ENCODE peak calls at places on chromosomes 6 and 20, in six cellular contexts. One of them, this sample, is unnamed.
A peak's percentile ranks its signal among the peaks of the same experiment; 100 is the strongest.

GRCh38 chr20:20366551-20366895 is 1.4 kb upstream of the INSM1 start:
- DNase-seq in Daoy: no peak
- DNase-seq in stimulated activated CD4-positive, alpha-beta T cell treated with anti-CD3 and anti-CD28 coated beads, Interleukin-15, amount 100 ng/mL, for 1 hour: no peak
- DNase-seq in central memory CD4-positive, alpha-beta T cell: no peak
- DNase-seq in activated CD4-positive, alpha-beta memory T cell treated with anti-CD3 and anti-CD28 coated beads for 36 hours: no peak
- DNase-seq in ovary: no peak
- DNase-seq in this sample: no peak

GRCh38 chr6:106017454-106017853 is 68.7 kb upstream of the PRDM1 start:
- DNase-seq in central memory CD4-positive, alpha-beta T cell: no peak
- DNase-seq in activated CD4-positive, alpha-beta memory T cell treated with anti-CD3 and anti-CD28 coated beads for 36 hours: no peak
- DNase-seq in Daoy: no peak
- DNase-seq in stimulated activated CD4-positive, alpha-beta T cell treated with anti-CD3 and anti-CD28 coated beads, Interleukin-15, amount 100 ng/mL, for 1 hour: no peak
- DNase-seq in ovary: no peak
- DNase-seq in this sample: no peak

GRCh38 chr6:35258858-35259193 is 709 bp upstream of the ZNF76 start:
- DNase-seq in Daoy: no peak
- DNase-seq in central memory CD4-positive, alpha-beta T cell: no peak
- DNase-seq in ovary: no peak
- DNase-seq in stimulated activated CD4-positive, alpha-beta T cell treated with anti-CD3 and anti-CD28 coated beads, Interleukin-15, amount 100 ng/mL, for 1 hour: no peak
- DNase-seq in activated CD4-positive, alpha-beta memory T cell treated with anti-CD3 and anti-CD28 coated beads for 36 hours: no peak
- DNase-seq in this sample: no peak

GRCh38 chr6:63739094-63739687 is 103.6 kb downstream of the PHF3 start:
- DNase-seq in Daoy: no peak
- DNase-seq in ovary: no peak
- DNase-seq in central memory CD4-positive, alpha-beta T cell: no peak
- DNase-seq in stimulated activated CD4-positive, alpha-beta T cell treated with anti-CD3 and anti-CD28 coated beads, Interleukin-15, amount 100 ng/mL, for 1 hour: no peak
- DNase-seq in activated CD4-positive, alpha-beta memory T cell treated with anti-CD3 and anti-CD28 coated beads for 36 hours: no peak
- DNase-seq in this sample: no peak

GRCh38 chr20:41217422-41217821 is 80.1 kb downstream of the PLCG1 start:
- DNase-seq in central memory CD4-positive, alpha-beta T cell: no peak
- DNase-seq in ovary: no peak
- DNase-seq in Daoy: no peak
- DNase-seq in stimulated activated CD4-positive, alpha-beta T cell treated with anti-CD3 and anti-CD28 coated beads, Interleukin-15, amount 100 ng/mL, for 1 hour: no peak
- DNase-seq in activated CD4-positive, alpha-beta memory T cell treated with anti-CD3 and anti-CD28 coated beads for 36 hours: no peak
- DNase-seq in this sample: no peak

GRCh38 chr20:8693709-8694108 is 375.2 kb upstream of the PLCB4 start:
- DNase-seq in central memory CD4-positive, alpha-beta T cell: no peak
- DNase-seq in ovary: no peak
- DNase-seq in activated CD4-positive, alpha-beta memory T cell treated with anti-CD3 and anti-CD28 coated beads for 36 hours: no peak
- DNase-seq in Daoy: no peak
- DNase-seq in stimulated activated CD4-positive, alpha-beta T cell treated with anti-CD3 and anti-CD28 coated beads, Interleukin-15, amount 100 ng/mL, for 1 hour: no peak
- DNase-seq in this sample: no peak

GRCh38 chr20:4289875-4290274 is 274.5 kb upstream of the RNF24 start:
- DNase-seq in ovary: no peak
- DNase-seq in central memory CD4-positive, alpha-beta T cell: no peak
- DNase-seq in stimulated activated CD4-positive, alpha-beta T cell treated with anti-CD3 and anti-CD28 coated beads, Interleukin-15, amount 100 ng/mL, for 1 hour: no peak
- DNase-seq in Daoy: no peak
- DNase-seq in activated CD4-positive, alpha-beta memory T cell treated with anti-CD3 and anti-CD28 coated beads for 36 hours: no peak
- DNase-seq in this sample: no peak

GRCh38 chr6:169971951-169972651 is 220.7 kb downstream of the ERMARD start:
- DNase-seq in activated CD4-positive, alpha-beta memory T cell treated with anti-CD3 and anti-CD28 coated beads for 36 hours: no peak
- DNase-seq in central memory CD4-positive, alpha-beta T cell: no peak
- DNase-seq in ovary: peak; percentile 7
- DNase-seq in stimulated activated CD4-positive, alpha-beta T cell treated with anti-CD3 and anti-CD28 coated beads, Interleukin-15, amount 100 ng/mL, for 1 hour: no peak
- DNase-seq in Daoy: no peak
- DNase-seq in this sample: no peak

GRCh38 chr6:52352239-52353008 is 9.5 kb upstream of the PAQR8 start:
- DNase-seq in ovary: no peak
- DNase-seq in activated CD4-positive, alpha-beta memory T cell treated with anti-CD3 and anti-CD28 coated beads for 36 hours: no peak
- DNase-seq in Daoy: peak; percentile 97
- DNase-seq in stimulated activated CD4-positive, alpha-beta T cell treated with anti-CD3 and anti-CD28 coated beads, Interleukin-15, amount 100 ng/mL, for 1 hour: no peak
- DNase-seq in central memory CD4-positive, alpha-beta T cell: no peak
- DNase-seq in this sample: no peak

GRCh38 chr6:41429506-41430504 is 94.4 kb downstream of the NCR2 start:
- DNase-seq in stimulated activated CD4-positive, alpha-beta T cell treated with anti-CD3 and anti-CD28 coated beads, Interleukin-15, amount 100 ng/mL, for 1 hour: no peak
- DNase-seq in central memory CD4-positive, alpha-beta T cell: no peak
- DNase-seq in activated CD4-positive, alpha-beta memory T cell treated with anti-CD3 and anti-CD28 coated beads for 36 hours: no peak
- DNase-seq in ovary: no peak
- DNase-seq in Daoy: no peak
- DNase-seq in this sample: no peak

GRCh38 chr20:23078994-23079364 is 7.1 kb downstream of the CD93 start:
- DNase-seq in stimulated activated CD4-positive, alpha-beta T cell treated with anti-CD3 and anti-CD28 coated beads, Interleukin-15, amount 100 ng/mL, for 1 hour: no peak
- DNase-seq in Daoy: no peak
- DNase-seq in ovary: no peak
- DNase-seq in central memory CD4-positive, alpha-beta T cell: no peak
- DNase-seq in activated CD4-positive, alpha-beta memory T cell treated with anti-CD3 and anti-CD28 coated beads for 36 hours: no peak
- DNase-seq in this sample: no peak

GRCh38 chr6:122779672-122780066 is at the start of gene FABP7:
- DNase-seq in ovary: no peak
- DNase-seq in stimulated activated CD4-positive, alpha-beta T cell treated with anti-CD3 and anti-CD28 coated beads, Interleukin-15, amount 100 ng/mL, for 1 hour: no peak
- DNase-seq in activated CD4-positive, alpha-beta memory T cell treated with anti-CD3 and anti-CD28 coated beads for 36 hours: no peak
- DNase-seq in central memory CD4-positive, alpha-beta T cell: no peak
- DNase-seq in Daoy: no peak
- DNase-seq in this sample: no peak